ENCODE peak calls at places on chromosomes 5 and 9, in four cellular contexts. Q is mesothelial cell of epicardium, A is upper lobe of right lung, I is fibroblast of mammary gland. V is an unnamed sample.

GRCh38 chr9:114653556-114654159 is 3.9 kb downstream of the TEX53 start:
- DNase-seq in A (no peak), I (peak), Q (peak), V (no peak)

GRCh38 chr9:100595391-100596199 is 17.7 kb downstream of the CAVIN4 start:
- DNase-seq in I (peak), A (no peak), Q (no peak), V (no peak)

GRCh38 chr5:143056792-143057579 is 286.8 kb downstream of the ARHGAP26 start:
- DNase-seq in Q (no peak), I (no peak), A (no peak), V (no peak)

GRCh38 chr5:177416334-177416733 is 7.0 kb upstream of the F12 start:
- DNase-seq in Q (no peak), A (peak), I (peak), V (no peak)

GRCh38 chr9:21801683-21802417 is 586 bp upstream of the MTAP start:
- DNase-seq in I (peak), Q (peak), A (peak), V (peak)

GRCh38 chr9:19411316-19411715 is 2.5 kb downstream of the ACER2 start:
- DNase-seq in Q (no peak), I (peak), A (no peak), V (no peak)

GRCh38 chr5:126938461-126938860 is 91.9 kb downstream of the MARCHF3 start:
- DNase-seq in Q (no peak), A (no peak), I (peak), V (no peak)

GRCh38 chr5:122077451-122078115 is 476 bp downstream of the LOX start:
- DNase-seq in I (no peak), Q (peak), A (peak), V (peak)

GRCh38 chr5:177402271-177403043 is 2.0 kb upstream of the PFN3 start:
- DNase-seq in I (peak), Q (peak), A (peak), V (peak)

GRCh38 chr9:114691046-114691955 is 9.3 kb upstream of the TEX48 start:
- DNase-seq in I (peak), A (no peak), Q (no peak), V (no peak)

GRCh38 chr5:78509145-78509865 is 139.3 kb downstream of the LHFPL2 start:
- DNase-seq in I (no peak), Q (no peak), A (no peak), V (no peak)

GRCh38 chr5:151255621-151256286 is 2.8 kb downstream of the GM2A start:
- DNase-seq in I (no peak), A (no peak), Q (no peak), V (no peak)

GRCh38 chr5:127426661-127427060 is 90.8 kb upstream of the PRRC1 start:
- DNase-seq in A (no peak), Q (no peak), I (no peak), V (no peak)

GRCh38 chr9:36317766-36318165 is 59.5 kb upstream of the GNE start:
- DNase-seq in A (no peak), I (no peak), Q (no peak), V (peak)

GRCh38 chr5:10642367-10642766 is 78.5 kb downstream of the ANKRD33B start:
- DNase-seq in Q (no peak), I (no peak), A (no peak), V (no peak)

GRCh38 chr5:84290673-84291072 is 94.0 kb downstream of the EDIL3 start:
- DNase-seq in Q (no peak), I (no peak), A (no peak), V (no peak)

GRCh38 chr9:127183814-127184582 is 61.6 kb upstream of the ANGPTL2 start:
- DNase-seq in Q (no peak), I (peak), A (peak), V (peak)

GRCh38 chr9:105063665-105064247 is 135.8 kb upstream of the ABCA1 start:
- DNase-seq in Q (no peak), I (peak), A (no peak), V (no peak)

GRCh38 chr9:76302947-76303550 is 91.2 kb downstream of the RFK start:
- DNase-seq in I (peak), A (no peak), Q (no peak), V (no peak)

GRCh38 chr5:160438316-160439204 is 16.9 kb downstream of the PTTG1 start:
- DNase-seq in I (peak), A (no peak), Q (no peak), V (peak)

GRCh38 chr5:163248333-163248732 is 189.1 kb upstream of the CCNG1 start:
- DNase-seq in I (no peak), A (no peak), Q (no peak), V (no peak)

DNA sequence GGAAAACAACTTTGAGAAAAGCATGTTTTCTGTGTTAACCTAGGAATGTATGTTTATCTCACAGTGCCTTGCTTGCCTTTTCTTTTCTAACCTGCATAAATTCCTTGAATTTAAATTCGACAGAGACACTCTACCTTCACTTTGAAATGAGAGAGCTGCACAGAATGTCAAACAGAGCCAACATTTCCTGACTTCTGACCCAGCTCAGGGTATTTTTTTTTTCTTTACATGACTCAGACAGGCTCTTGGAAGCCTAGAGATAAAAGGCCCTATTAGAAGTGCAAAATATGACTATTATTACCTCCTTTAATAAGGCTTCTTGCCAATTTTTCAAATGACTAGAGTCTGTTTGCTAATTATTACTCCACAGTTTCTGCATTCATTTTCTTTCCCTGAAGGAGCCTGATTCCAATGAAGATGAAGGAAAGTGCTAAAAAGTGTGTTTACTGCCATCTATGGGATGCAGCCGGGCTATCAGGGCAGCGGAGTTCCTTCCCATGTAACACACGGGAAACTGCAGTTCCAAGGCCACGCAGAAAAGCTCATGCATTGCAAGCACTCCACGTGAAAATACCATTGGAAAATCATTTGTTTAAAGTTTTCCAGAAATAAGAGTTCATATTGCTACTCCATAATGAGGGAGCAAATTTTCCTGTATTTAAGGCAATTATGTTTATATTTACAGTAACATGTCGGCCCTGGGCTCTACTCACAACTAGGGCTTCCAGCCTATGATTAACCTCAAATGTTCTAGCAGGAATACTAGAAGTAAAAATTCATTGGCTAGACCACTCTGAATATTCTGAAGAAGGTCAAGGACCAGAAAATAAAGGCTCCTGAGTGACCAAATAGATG is 485.6 kb downstream of the ZSWIM6 start:
- DNase-seq in I (peak), A (no peak), Q (no peak), V (no peak)
- TF ChIP-seq CTCF in I (peak), A (peak), Q (peak), V (peak)

DNA sequence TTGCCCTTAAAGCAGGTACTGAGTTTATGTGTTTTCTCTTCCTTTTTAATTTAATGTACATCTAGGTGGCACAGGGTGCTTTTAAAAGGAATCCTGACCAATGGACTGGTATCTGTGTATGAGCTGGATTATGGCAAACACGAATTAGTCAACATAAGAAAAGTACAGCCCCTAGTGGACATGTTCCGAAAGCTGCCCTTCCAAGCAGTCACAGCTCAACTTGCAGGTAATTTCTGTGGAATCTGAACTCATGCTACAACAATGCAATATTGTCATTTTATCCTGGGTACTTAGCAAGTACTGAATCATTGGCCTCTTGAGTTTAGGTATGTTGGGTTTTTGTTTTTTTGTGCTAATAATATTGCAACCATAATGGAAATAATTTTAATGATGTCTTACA is 14.4 kb upstream of the TMOD1 start:
- DNase-seq in Q (no peak), A (no peak), I (peak), V (no peak)
- TF ChIP-seq CTCF in Q (no peak), A (no peak), I (peak), V (no peak)

GRCh38 chr9:125603478-125604021 is 103.5 kb downstream of the MAPKAP1 start:
- DNase-seq in A (no peak), Q (no peak), I (no peak), V (no peak)

GRCh38 chr9:125600194-125600593 is 106.8 kb downstream of the MAPKAP1 start:
- DNase-seq in Q (no peak), I (no peak), A (no peak), V (no peak)

GRCh38 chr9:125604189-125604588 is 102.8 kb downstream of the MAPKAP1 start:
- DNase-seq in I (no peak), A (no peak), Q (no peak), V (no peak)

GRCh38 chr9:125601986-125602385 is 105.0 kb downstream of the MAPKAP1 start:
- DNase-seq in A (no peak), Q (no peak), I (no peak), V (no peak)
- TF ChIP-seq CTCF in A (no peak), Q (no peak), I (peak), V (no peak)

DNA sequence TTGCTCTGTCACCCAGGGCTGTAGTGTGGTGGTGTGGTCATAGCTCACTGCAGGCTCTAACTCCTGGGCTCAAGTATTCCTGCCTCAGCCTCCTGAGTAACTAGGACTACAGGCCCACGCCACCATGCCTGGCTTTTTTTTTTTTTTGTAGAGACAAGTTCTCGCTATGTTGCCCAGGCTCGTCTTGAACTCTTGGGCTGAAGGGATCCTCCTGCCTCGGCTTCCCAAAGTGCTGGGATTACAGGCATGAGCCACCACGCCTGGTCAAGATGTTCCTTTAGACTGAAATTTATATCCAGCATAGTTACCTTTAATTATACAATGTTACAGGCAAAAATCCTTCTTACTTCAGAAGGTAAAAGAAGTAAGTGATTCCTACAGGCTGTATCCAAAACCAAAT is 1.6 kb upstream of the DNAJC21 start:
- DNase-seq in A (no peak), I (no peak), Q (no peak), V (no peak)
- TF ChIP-seq CTCF in A (no peak), I (no peak), Q (no peak), V (no peak)

GRCh38 chr5:35199886-35200285 is 30.4 kb downstream of the PRLR start:
- DNase-seq in I (no peak), A (no peak), Q (no peak), V (no peak)

GRCh38 chr5:35205186-35205585 is 25.1 kb downstream of the PRLR start:
- DNase-seq in A (no peak), Q (no peak), I (peak), V (no peak)

GRCh38 chr5:35203403-35203802 is 26.9 kb downstream of the PRLR start:
- DNase-seq in I (no peak), A (no peak), Q (no peak), V (no peak)

GRCh38 chr5:35201291-35201690 is 29.0 kb downstream of the PRLR start:
- DNase-seq in Q (no peak), A (no peak), I (no peak), V (no peak)

GRCh38 chr5:35202319-35203111 is 27.8 kb downstream of the PRLR start:
- DNase-seq in A (no peak), Q (no peak), I (peak), V (no peak)
- TF ChIP-seq CTCF in A (peak), Q (no peak), I (peak), V (peak)

DNA sequence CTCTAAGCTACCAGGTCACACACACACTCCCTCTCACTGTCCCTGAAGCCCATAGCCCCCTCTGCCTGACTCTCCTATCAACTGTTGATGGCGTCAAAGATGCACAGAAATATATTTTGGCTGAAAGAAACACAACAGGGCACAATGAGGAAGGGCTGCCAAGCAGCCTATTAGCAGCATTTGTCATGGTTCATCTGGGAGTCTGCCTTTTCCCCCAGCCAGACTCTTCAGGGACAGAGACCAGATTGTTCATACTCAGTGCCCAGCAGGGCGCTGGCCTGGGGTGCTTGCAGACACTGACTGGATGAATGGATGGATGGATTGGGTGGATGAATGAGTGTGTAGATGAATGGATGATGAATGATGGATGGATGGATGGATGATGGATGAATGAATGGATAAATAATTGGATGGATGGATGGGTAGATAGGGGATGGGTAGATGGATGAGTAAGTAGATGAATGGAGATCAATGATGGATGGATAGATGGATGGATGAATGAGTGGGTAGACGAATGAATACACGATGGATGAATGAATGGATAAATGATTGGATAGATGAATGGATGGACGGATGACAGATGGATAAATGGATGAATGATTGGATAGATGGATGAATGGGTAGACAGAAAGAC is 90.5 kb downstream of the ADAMTS2 start:
- DNase-seq in I (no peak), Q (no peak), A (no peak), V (no peak)
- TF ChIP-seq CTCF in I (no peak), Q (no peak), A (no peak), V (no peak)

V was measured in kidney.